ENCODE peak calls at places on chromosome 5, in six cellular contexts. D, E, I, S, W and L are unnamed samples.

GRCh38 chr5:10528827-10529226 is 35.0 kb upstream of the ANKRD33B start:
- DNase-seq in E (no peak), S (no peak), W (no peak), D (no peak), I (no peak), L (no peak)

GRCh38 chr5:180334751-180335613 is 18.2 kb downstream of the GFPT2 start:
- DNase-seq in I (no peak), E (no peak), D (no peak), W (no peak), S (no peak), L (no peak)

GRCh38 chr5:61306531-61307195 is 25.4 kb upstream of the ZSWIM6 start:
- DNase-seq in I (no peak), W (no peak), S (no peak), E (no peak), D (no peak), L (peak; percentile 25)

GRCh38 chr5:161889971-161890370 is 42.1 kb downstream of the GABRA1 start:
- DNase-seq in I (no peak), D (no peak), E (no peak), W (no peak), S (no peak), L (no peak)

GRCh38 chr5:36040651-36041536 is 25.8 kb downstream of the UGT3A2 start:
- DNase-seq in S (no peak), W (no peak), D (no peak), E (peak; percentile 5), I (no peak), L (no peak)

GRCh38 chr5:176152191-176152932 is 85.9 kb upstream of the SIMC1 start:
- DNase-seq in I (peak; percentile 26), W (no peak), D (no peak), E (no peak), S (no peak), L (no peak)

GRCh38 chr5:147439253-147439652 is 70.6 kb downstream of the DPYSL3 start:
- DNase-seq in I (no peak), S (no peak), W (no peak), E (no peak), D (no peak), L (no peak)

GRCh38 chr5:58466939-58467338 is 7.1 kb upstream of the PLK2 start:
- DNase-seq in E (no peak), D (no peak), W (no peak), S (no peak), I (peak; percentile 9), L (no peak)

GRCh38 chr5:123120197-123120596 is 31.2 kb downstream of the PRDM6 start:
- DNase-seq in D (no peak), I (peak; percentile 21), S (no peak), W (no peak), E (no peak), L (no peak)

GRCh38 chr5:36640949-36641348 is 34.5 kb downstream of the SLC1A3 start:
- DNase-seq in D (no peak), I (no peak), W (no peak), S (no peak), E (no peak), L (no peak)

GRCh38 chr5:144273232-144274027 is 102.8 kb downstream of the KCTD16 start:
- DNase-seq in E (no peak), W (no peak), I (no peak), D (no peak), S (no peak), L (no peak)

GRCh38 chr5:140044041-140044440 is 942 bp upstream of the NRG2 start:
- DNase-seq in S (no peak), I (no peak), D (no peak), W (no peak), E (no peak), L (no peak)

GRCh38 chr5:28737682-28738081 is 1699.3 kb upstream of the CDH9 start:
- DNase-seq in D (no peak), E (no peak), W (no peak), S (no peak), I (no peak), L (no peak)

GRCh38 chr5:131198625-131199024 is 27.9 kb downstream of the LYRM7 start:
- DNase-seq in S (no peak), I (no peak), D (no peak), E (no peak), W (no peak), L (no peak)

GRCh38 chr5:83831834-83832233 is 111.2 kb upstream of the HAPLN1 start:
- DNase-seq in S (no peak), W (no peak), I (no peak), E (no peak), D (no peak), L (no peak)

GRCh38 chr5:127867006-127867788 is 164.0 kb downstream of the CCDC192 start:
- DNase-seq in I (no peak), D (no peak), E (no peak), S (no peak), W (no peak), L (no peak)

GRCh38 chr5:135738564-135738875 is 95.9 kb upstream of the SLC25A48 start:
- DNase-seq in D (no peak), E (no peak), S (no peak), W (no peak), I (no peak), L (no peak)

GRCh38 chr5:39464096-39464495 is 39.3 kb upstream of the DAB2 start:
- DNase-seq in I (no peak), E (no peak), D (no peak), S (no peak), W (no peak), L (no peak)

GRCh38 chr5:96000308-96000707 is 38.7 kb upstream of the ELL2 start:
- DNase-seq in E (no peak), S (no peak), D (no peak), W (no peak), I (no peak), L (no peak)

GRCh38 chr5:69079556-69079955 is 14.3 kb upstream of the SLC30A5 start:
- DNase-seq in E (no peak), W (no peak), S (no peak), I (no peak), D (no peak), L (no peak)
- TF ChIP-seq POLR2A in E (no peak), W (no peak), S (no peak), I (no peak), D (no peak), L (no peak)

GRCh38 chr5:172429201-172429940 is 25.0 kb downstream of the SH3PXD2B start:
- DNase-seq in E (no peak), S (no peak), D (no peak), I (no peak), W (no peak), L (no peak)
- TF ChIP-seq TAF1 in E (no peak), S (no peak), D (no peak), I (no peak), W (no peak), L (no peak)

GRCh38 chr5:73498057-73498992 is at the start of gene BTF3:
- DNase-seq in D (peak; percentile 77), S (peak; percentile 92), W (peak; percentile 70), E (peak; percentile 97), I (peak; percentile 99), L (peak; percentile 83)
- TF ChIP-seq POLR2A in D (peak; percentile 96), S (peak; percentile 99), W (peak; percentile 42), E (peak; percentile 90), I (peak; percentile 97), L (peak; percentile 91)

GRCh38 chr5:167982-168660 is 23.2 kb upstream of the LRRC14B start:
- DNase-seq in I (no peak), W (no peak), E (no peak), S (no peak), D (peak; percentile 15), L (no peak)

GRCh38 chr5:167511-167910 is 23.8 kb upstream of the LRRC14B start:
- DNase-seq in I (no peak), D (no peak), S (no peak), W (no peak), E (no peak), L (no peak)

GRCh38 chr5:164252-164651 is 27.0 kb upstream of the LRRC14B start:
- DNase-seq in W (no peak), S (no peak), E (no peak), I (peak; percentile 19), D (no peak), L (no peak)

GRCh38 chr5:169071-169727 is 22.1 kb upstream of the LRRC14B start:
- DNase-seq in I (no peak), S (no peak), W (no peak), E (no peak), D (peak; percentile 1), L (no peak)

GRCh38 chr5:166441-167372 is 24.6 kb upstream of the LRRC14B start:
- DNase-seq in E (no peak), W (no peak), I (no peak), S (no peak), D (no peak), L (no peak)
- TF ChIP-seq TAF1 in E (no peak), W (no peak), I (no peak), S (no peak), D (no peak), L (no peak)

GRCh38 chr5:16489322-16489791 is 23.8 kb upstream of the ZNF622 start:
- DNase-seq in W (no peak), D (no peak), S (no peak), E (peak; percentile 30), I (peak; percentile 42), L (no peak)
- TF ChIP-seq POLR2A in W (no peak), D (no peak), S (no peak), E (no peak), I (no peak), L (no peak)